ENCODE peak calls at places on chromosome 22, in five cellular contexts. C is H1, Q is neuronal stem cell, L is H9, W is IMR-90. H is an unnamed sample. For H3K4me1, the result is how much of the 10 kb centered on the place peaks cover.

GRCh38 chr22:44931077-44931540 is 78.7 kb downstream of the PHF21B start:
- DNase-seq in C (no peak), Q (no peak), L (no peak), W (peak), H (no peak)

GRCh38 chr22:33932997-33933396 is 12.7 kb upstream of the LARGE1 start:
- DNase-seq in C (no peak), Q (no peak), L (no peak), W (no peak), H (no peak)

GRCh38 chr22:24514241-24515024 is 19.3 kb downstream of the UPB1 start:
- DNase-seq in C (no peak), Q (no peak), L (no peak), W (no peak), H (no peak)

GRCh38 chr22:44024288-44024908 is at the start of gene PARVB:
- DNase-seq in C (no peak), Q (no peak), L (no peak), W (no peak), H (peak)

GRCh38 chr22:31829505-31829904 is 75.7 kb downstream of the DEPDC5 start:
- DNase-seq in C (no peak), Q (no peak), L (no peak), W (peak), H (peak)

GRCh38 chr22:27801197-27801615 is 350 bp downstream of the MN1 start:
- DNase-seq in C (no peak), Q (peak), L (peak), W (peak), H (peak)

GRCh38 chr22:44671742-44672141 is 30.3 kb upstream of the PRR5 start:
- DNase-seq in C (no peak), Q (no peak), L (no peak), W (peak), H (peak)

GRCh38 chr22:22681221-22681739 is 36.9 kb downstream of the GGTLC2 start:
- DNase-seq in C (no peak), Q (no peak), L (no peak), W (peak), H (no peak)

GRCh38 chr22:31488988-31489617 is 539 bp downstream of the EIF4ENIF1 start:
- DNase-seq in C (no peak), Q (peak), L (peak), W (peak), H (peak)

GRCh38 chr22:23718371-23719165 is 27.8 kb downstream of the RGL4 start:
- DNase-seq in C (no peak), Q (no peak), L (no peak), W (no peak), H (no peak)

GRCh38 chr22:32539631-32540449 is 65.2 kb downstream of the FBXO7 start:
- DNase-seq in C (no peak), Q (no peak), L (no peak), W (no peak), H (peak)

GRCh38 chr22:45683248-45683647 is 11.6 kb downstream of the ATXN10 start:
- DNase-seq in C (no peak), Q (no peak), L (no peak), W (no peak), H (no peak)

GRCh38 chr22:40723396-40723933 is 44.2 kb downstream of the MCHR1 start:
- DNase-seq in C (no peak), Q (no peak), L (no peak), W (no peak), H (no peak)

GRCh38 chr22:40729284-40729683 is 50.0 kb downstream of the MCHR1 start:
- DNase-seq in C (no peak), Q (no peak), L (no peak), W (no peak), H (no peak)

GRCh38 chr22:40728731-40729189 is 49.5 kb downstream of the MCHR1 start:
- DNase-seq in C (no peak), Q (no peak), L (no peak), W (no peak), H (peak)

GRCh38 chr22:40732996-40733292 is 53.7 kb downstream of the MCHR1 start:
- DNase-seq in C (no peak), Q (no peak), L (no peak), W (no peak), H (no peak)

DNA sequence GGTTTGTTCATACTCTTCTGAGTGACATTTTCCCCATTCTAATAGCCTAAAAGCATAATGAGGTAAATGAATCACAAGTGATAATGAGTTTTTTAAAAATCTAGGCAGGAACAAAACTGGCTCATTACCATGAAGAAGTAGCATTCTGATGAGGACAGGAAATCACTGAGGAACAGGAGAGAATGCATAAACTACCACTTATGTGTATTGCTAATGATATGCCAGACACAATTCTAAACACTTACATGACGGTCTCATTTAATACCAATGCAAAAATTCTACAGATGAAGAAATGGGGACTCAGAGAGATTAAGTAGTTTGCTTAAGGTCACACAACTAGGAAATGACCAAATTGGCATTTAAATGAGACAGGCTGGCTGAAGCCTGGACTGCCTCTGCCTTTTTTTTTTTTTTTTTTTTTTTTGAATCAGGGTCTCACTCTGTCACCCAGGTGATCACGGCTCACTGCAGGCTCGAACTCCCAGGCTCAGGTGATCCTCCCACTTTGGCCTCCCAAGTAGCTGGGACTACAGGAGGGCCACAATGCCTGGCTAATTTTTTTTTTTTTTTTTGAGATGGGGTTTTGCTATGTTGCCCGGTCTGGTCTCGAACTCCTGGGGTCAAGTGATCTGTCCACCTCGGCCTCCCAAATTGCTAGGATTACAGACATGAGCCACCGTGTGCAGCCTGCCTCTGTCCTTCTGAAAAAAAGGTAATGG is 48.5 kb downstream of the MCHR1 start:
- DNase-seq in C (no peak), Q (no peak), L (no peak), W (no peak), H (peak)
- H2BK15ac ChIP-seq in C (peak), Q (no peak), L (no peak), W (no peak), H (no peak)

DNA sequence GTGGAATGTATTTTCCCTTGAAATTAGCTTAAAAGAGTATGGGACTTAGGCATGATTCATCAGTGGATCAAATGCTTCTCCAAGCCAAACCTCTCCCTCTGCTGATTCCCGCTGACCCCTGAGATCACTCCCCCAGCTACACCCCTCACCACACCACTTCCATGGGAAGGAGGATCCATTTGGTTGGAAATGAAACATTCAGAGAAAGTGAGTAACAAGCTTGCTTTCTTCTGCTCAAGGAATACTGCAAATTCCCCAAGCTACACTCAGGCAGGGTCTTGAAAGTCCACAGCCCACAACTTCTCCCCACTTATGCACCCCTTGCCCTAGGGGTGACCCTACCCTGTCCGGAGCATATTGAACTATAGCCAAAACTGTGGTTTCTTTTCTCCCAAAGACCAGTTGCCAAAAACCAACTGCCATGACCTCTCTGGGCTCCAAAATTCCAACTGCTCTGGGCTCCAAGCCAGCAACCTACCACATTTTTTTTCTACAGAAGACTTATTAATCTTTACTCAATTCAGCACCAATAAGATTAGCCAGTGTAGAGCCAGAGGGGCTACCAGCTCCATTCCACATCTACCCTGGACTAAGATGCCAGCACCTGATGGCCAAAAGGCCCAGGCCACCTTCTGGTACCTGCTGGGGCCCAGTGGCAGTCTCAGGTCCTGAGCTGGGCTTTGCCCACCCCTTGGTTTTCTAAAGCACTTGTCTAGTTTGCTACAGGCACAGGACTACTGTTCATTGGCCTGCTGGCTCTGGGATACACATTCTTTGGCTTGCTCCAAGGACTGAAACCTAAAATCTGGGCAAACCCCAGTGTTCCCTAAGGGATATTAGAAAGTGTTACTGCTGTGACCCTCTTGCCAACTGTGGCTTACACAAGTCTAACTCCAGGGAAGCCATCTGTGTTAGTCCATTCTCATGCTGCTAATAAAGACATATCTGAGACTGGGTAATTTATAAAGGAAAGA is 101.1 kb downstream of the MICAL3 start:
- DNase-seq in C (no peak), Q (no peak), L (no peak), W (peak), H (peak)
- H3K4me1 ChIP-seq in C (under half), Q (under half), L (under half), W (under half), H (under half)

GRCh38 chr22:30312053-30312452 is 14.7 kb downstream of the TBC1D10A start:
- DNase-seq in C (no peak), Q (no peak), L (no peak), W (peak), H (peak)

GRCh38 chr22:30308518-30309230 is 18.1 kb downstream of the TBC1D10A start:
- DNase-seq in C (no peak), Q (no peak), L (no peak), W (peak), H (peak)

GRCh38 chr22:30313527-30314385 is 13.0 kb downstream of the TBC1D10A start:
- DNase-seq in C (no peak), Q (no peak), L (no peak), W (no peak), H (no peak)

GRCh38 chr22:30309981-30310672 is 16.6 kb downstream of the TBC1D10A start:
- DNase-seq in C (no peak), Q (no peak), L (no peak), W (peak), H (peak)

DNA sequence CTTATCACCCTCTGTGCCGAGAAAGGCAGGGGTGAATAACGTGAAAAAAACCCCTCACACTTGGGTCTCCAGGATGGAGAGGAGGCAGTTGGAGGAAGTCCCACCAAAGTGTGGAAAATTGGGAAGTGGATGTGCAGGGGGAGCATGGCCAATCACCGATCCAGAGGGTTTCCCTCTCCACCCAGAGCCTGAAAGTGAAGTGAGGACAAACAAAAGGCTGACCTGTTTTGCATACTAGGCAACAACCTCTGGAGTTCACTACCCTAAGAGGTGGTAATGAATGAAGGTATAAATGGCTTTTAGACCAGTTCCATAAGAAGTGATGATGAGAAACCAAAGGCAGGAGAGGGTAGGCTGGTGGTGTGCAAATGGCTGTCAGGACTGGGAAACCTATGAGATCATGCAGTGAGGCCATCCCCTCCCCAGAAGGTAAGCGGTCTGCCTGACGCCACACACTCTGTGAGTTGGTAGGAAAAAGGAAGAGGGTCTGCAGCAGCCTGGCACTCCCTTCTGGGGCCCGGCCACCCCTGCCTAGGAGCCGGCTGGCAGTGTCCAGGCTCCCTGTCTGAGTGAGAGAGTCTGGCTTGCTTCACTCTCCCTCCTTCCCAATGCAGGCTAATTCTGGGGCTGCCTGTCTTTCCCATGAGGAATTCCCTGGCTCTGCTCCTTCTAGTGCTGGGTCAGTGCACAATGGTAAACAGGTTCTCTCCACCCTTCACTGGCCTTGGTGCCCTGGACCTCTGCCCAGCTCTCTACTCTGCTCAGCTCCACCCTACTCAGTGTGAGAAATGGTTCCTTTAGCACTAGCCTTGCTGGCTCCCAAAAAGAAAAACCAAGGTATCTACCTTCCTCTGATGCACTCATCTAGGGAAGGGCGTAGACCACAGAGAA is 15.6 kb downstream of the TBC1D10A start:
- DNase-seq in C (no peak), Q (no peak), L (no peak), W (peak), H (peak)
- H4K91ac ChIP-seq in C (no peak), Q (no peak), L (no peak), W (peak), H (no peak)

GRCh38 chr22:26056455-26056854 is 112.8 kb upstream of the SEZ6L start:
- DNase-seq in C (no peak), Q (no peak), L (no peak), W (no peak), H (no peak)
- H2BK15ac ChIP-seq in C (no peak), Q (no peak), L (no peak), W (no peak), H (no peak)

DNA sequence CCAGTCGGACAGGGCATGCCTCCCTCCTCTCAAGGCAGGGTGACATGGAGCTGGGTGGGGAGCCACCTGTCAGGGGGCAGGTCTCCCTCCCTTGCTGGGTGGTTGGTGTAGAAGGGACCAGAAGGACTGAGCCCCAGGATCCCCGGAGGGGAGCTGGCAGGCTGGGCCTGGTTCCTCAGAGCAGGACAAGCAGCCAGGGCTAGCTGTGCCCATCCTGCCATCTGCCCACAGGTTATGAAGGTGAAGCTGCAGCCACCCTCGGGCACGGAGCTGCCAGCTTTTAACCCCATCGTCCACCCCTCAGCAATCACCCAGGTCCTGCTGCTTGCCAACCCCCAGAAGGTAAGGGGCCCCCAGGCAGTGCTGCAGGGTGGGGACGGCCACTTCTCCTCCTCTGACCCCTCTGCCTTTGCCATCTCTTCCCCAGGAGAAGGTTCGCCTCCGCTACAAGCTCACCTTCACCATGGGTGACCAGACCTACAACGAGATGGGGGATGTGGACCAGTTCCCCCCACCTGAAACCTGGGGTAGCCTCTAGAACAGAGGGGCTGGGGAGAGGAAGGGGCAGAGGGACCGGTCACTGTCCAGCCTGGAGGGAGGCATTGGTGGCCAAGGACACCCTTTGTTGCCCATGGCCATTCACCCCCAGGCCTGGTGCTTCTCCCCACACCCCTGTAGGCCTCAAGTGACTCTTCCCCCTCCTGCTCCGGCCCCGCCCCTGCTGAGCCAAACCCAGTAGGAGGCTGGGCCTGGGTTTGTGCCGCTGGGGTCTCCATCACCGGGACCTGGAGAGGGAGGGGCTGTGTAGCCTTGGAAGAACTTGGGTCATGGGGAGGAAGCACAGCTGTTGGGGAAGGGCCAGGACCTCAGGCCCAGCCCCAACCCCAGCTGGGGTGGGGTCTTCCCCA is 7.0 kb upstream of the SH3BP1 start:
- DNase-seq in C (no peak), Q (no peak), L (no peak), W (no peak), H (no peak)
- H3K4me1 ChIP-seq in C (under half), Q (under half), L (under half), W (under half), H (half or more)

GRCh38 chr22:26443901-26444300 is 14.8 kb downstream of the ASPHD2 start:
- DNase-seq in C (no peak), Q (no peak), L (no peak), W (no peak), H (no peak)
- H4K91ac ChIP-seq in C (no peak), Q (no peak), L (no peak), W (no peak), H (no peak)

DNA sequence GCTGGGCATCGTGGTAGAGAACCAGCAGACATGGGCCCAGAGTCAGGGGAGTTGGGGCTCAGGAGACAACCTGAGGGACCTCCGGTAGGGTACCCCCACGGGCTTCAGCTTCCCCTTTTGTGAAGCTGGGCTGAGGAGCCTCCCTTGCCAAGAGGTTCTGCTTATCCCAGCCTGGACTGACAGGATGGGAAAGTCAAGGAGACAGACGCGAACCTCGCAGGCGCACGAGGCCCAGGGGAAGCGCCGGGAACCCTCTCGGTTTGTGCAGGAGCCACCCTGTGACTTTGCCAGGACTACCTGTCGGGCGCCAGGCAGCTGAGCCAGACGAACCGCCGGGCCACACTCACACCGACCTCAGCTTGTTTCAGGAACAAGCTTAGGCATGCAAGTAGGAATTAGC is 566.1 kb downstream of the BRD1 start:
- DNase-seq in C (no peak), Q (no peak), L (no peak), W (no peak), H (no peak)
- H2BK15ac ChIP-seq in C (no peak), Q (no peak), L (no peak), W (no peak), H (no peak)

H was measured in mesenchymal stem cell.